ENCODE peak calls at places on chromosomes 16 and 17, in seven cellular contexts. One of them, this sample, is unnamed.

GRCh38 chr17:49872776-49873377 is 25.0 kb upstream of the TAC4 start:
- DNase-seq in stimulated activated CD4-positive, alpha-beta T cell treated with anti-CD3 and anti-CD28 coated beads, Interleukin-2, amount 100 ng/mL, for 48 hours: no peak
- DNase-seq in nucleus accumbens: no peak
- DNase-seq in heart left ventricle: no peak
- DNase-seq in A549: no peak
- DNase-seq in BE2C: no peak
- DNase-seq in Daoy: no peak
- DNase-seq in this sample: no peak

GRCh38 chr17:16506188-16506587 is 14.2 kb upstream of the LRRC75A start:
- DNase-seq in Daoy: no peak
- DNase-seq in BE2C: no peak
- DNase-seq in nucleus accumbens: no peak
- DNase-seq in stimulated activated CD4-positive, alpha-beta T cell treated with anti-CD3 and anti-CD28 coated beads, Interleukin-2, amount 100 ng/mL, for 48 hours: no peak
- DNase-seq in heart left ventricle: no peak
- DNase-seq in A549: no peak
- DNase-seq in this sample: no peak

GRCh38 chr17:78500806-78501205 is 76.4 kb downstream of the DNAH17 start:
- DNase-seq in BE2C: no peak
- DNase-seq in stimulated activated CD4-positive, alpha-beta T cell treated with anti-CD3 and anti-CD28 coated beads, Interleukin-2, amount 100 ng/mL, for 48 hours: no peak
- DNase-seq in heart left ventricle: no peak
- DNase-seq in A549: no peak
- DNase-seq in nucleus accumbens: no peak
- DNase-seq in Daoy: no peak
- DNase-seq in this sample: no peak

GRCh38 chr16:74603848-74604247 is 3.1 kb downstream of the GLG1 start:
- DNase-seq in A549: no peak
- DNase-seq in stimulated activated CD4-positive, alpha-beta T cell treated with anti-CD3 and anti-CD28 coated beads, Interleukin-2, amount 100 ng/mL, for 48 hours: no peak
- DNase-seq in nucleus accumbens: no peak
- DNase-seq in Daoy: no peak
- DNase-seq in heart left ventricle: no peak
- DNase-seq in BE2C: no peak
- DNase-seq in this sample: peak; percentile 56

GRCh38 chr16:84487358-84487757 is 17.1 kb downstream of the MEAK7 start:
- DNase-seq in stimulated activated CD4-positive, alpha-beta T cell treated with anti-CD3 and anti-CD28 coated beads, Interleukin-2, amount 100 ng/mL, for 48 hours: no peak
- DNase-seq in A549: no peak
- DNase-seq in nucleus accumbens: no peak
- DNase-seq in BE2C: no peak
- DNase-seq in Daoy: no peak
- DNase-seq in heart left ventricle: no peak
- DNase-seq in this sample: no peak

GRCh38 chr16:53159781-53160436 is 105.1 kb downstream of the CHD9 start:
- DNase-seq in stimulated activated CD4-positive, alpha-beta T cell treated with anti-CD3 and anti-CD28 coated beads, Interleukin-2, amount 100 ng/mL, for 48 hours: no peak
- DNase-seq in BE2C: peak; percentile 15
- DNase-seq in A549: peak; percentile 46
- DNase-seq in nucleus accumbens: no peak
- DNase-seq in Daoy: peak; percentile 23
- DNase-seq in heart left ventricle: no peak
- DNase-seq in this sample: peak; percentile 30

GRCh38 chr17:59706900-59707181 is 389 bp downstream of the PTRH2 start:
- DNase-seq in stimulated activated CD4-positive, alpha-beta T cell treated with anti-CD3 and anti-CD28 coated beads, Interleukin-2, amount 100 ng/mL, for 48 hours: no peak
- DNase-seq in heart left ventricle: no peak
- DNase-seq in A549: no peak
- DNase-seq in Daoy: no peak
- DNase-seq in BE2C: no peak
- DNase-seq in nucleus accumbens: no peak
- DNase-seq in this sample: no peak

GRCh38 chr17:6927290-6927844 is 68.5 kb upstream of the ALOX12 start:
- DNase-seq in BE2C: no peak
- DNase-seq in stimulated activated CD4-positive, alpha-beta T cell treated with anti-CD3 and anti-CD28 coated beads, Interleukin-2, amount 100 ng/mL, for 48 hours: no peak
- DNase-seq in Daoy: no peak
- DNase-seq in A549: no peak
- DNase-seq in heart left ventricle: no peak
- DNase-seq in nucleus accumbens: no peak
- DNase-seq in this sample: no peak

GRCh38 chr17:82892869-82893565 is 53.2 kb upstream of the ZNF750 start:
- DNase-seq in heart left ventricle: peak; percentile 63
- DNase-seq in BE2C: no peak
- DNase-seq in nucleus accumbens: no peak
- DNase-seq in Daoy: no peak
- DNase-seq in A549: no peak
- DNase-seq in stimulated activated CD4-positive, alpha-beta T cell treated with anti-CD3 and anti-CD28 coated beads, Interleukin-2, amount 100 ng/mL, for 48 hours: no peak
- DNase-seq in this sample: no peak

GRCh38 chr16:88007321-88007731 is 56.1 kb downstream of the BANP start:
- DNase-seq in nucleus accumbens: no peak
- DNase-seq in heart left ventricle: no peak
- DNase-seq in stimulated activated CD4-positive, alpha-beta T cell treated with anti-CD3 and anti-CD28 coated beads, Interleukin-2, amount 100 ng/mL, for 48 hours: no peak
- DNase-seq in BE2C: no peak
- DNase-seq in Daoy: no peak
- DNase-seq in A549: no peak
- DNase-seq in this sample: no peak

GRCh38 chr17:40443196-40443987 is at the start of gene IGFBP4:
- DNase-seq in A549: peak; percentile 88
- DNase-seq in Daoy: peak; percentile 86
- DNase-seq in heart left ventricle: peak; percentile 83
- DNase-seq in BE2C: peak; percentile 91
- DNase-seq in stimulated activated CD4-positive, alpha-beta T cell treated with anti-CD3 and anti-CD28 coated beads, Interleukin-2, amount 100 ng/mL, for 48 hours: peak; percentile 61
- DNase-seq in nucleus accumbens: peak; percentile 16
- DNase-seq in this sample: peak; percentile 77

GRCh38 chr17:64747938-64748540 is 85.9 kb upstream of the SMURF2 start:
- DNase-seq in A549: no peak
- DNase-seq in nucleus accumbens: no peak
- DNase-seq in stimulated activated CD4-positive, alpha-beta T cell treated with anti-CD3 and anti-CD28 coated beads, Interleukin-2, amount 100 ng/mL, for 48 hours: no peak
- DNase-seq in heart left ventricle: no peak
- DNase-seq in BE2C: no peak
- DNase-seq in Daoy: no peak
- DNase-seq in this sample: no peak

GRCh38 chr17:48374650-48375230 is 55.3 kb downstream of the SKAP1 start:
- DNase-seq in stimulated activated CD4-positive, alpha-beta T cell treated with anti-CD3 and anti-CD28 coated beads, Interleukin-2, amount 100 ng/mL, for 48 hours: peak; percentile 10
- DNase-seq in heart left ventricle: no peak
- DNase-seq in A549: peak; percentile 76
- DNase-seq in Daoy: peak; percentile 9
- DNase-seq in nucleus accumbens: no peak
- DNase-seq in BE2C: peak; percentile 51
- DNase-seq in this sample: peak; percentile 69

GRCh38 chr16:30184430-30185140 is 1.2 kb downstream of the CORO1A start:
- DNase-seq in Daoy: peak; percentile 8
- DNase-seq in stimulated activated CD4-positive, alpha-beta T cell treated with anti-CD3 and anti-CD28 coated beads, Interleukin-2, amount 100 ng/mL, for 48 hours: peak; percentile 30
- DNase-seq in BE2C: peak; percentile 20
- DNase-seq in heart left ventricle: peak; percentile 43
- DNase-seq in A549: no peak
- DNase-seq in nucleus accumbens: no peak
- DNase-seq in this sample: no peak

GRCh38 chr17:55314784-55315491 is 50.2 kb downstream of the HLF start:
- DNase-seq in Daoy: no peak
- DNase-seq in heart left ventricle: no peak
- DNase-seq in BE2C: no peak
- DNase-seq in stimulated activated CD4-positive, alpha-beta T cell treated with anti-CD3 and anti-CD28 coated beads, Interleukin-2, amount 100 ng/mL, for 48 hours: no peak
- DNase-seq in nucleus accumbens: no peak
- DNase-seq in A549: no peak
- DNase-seq in this sample: no peak

GRCh38 chr16:57628008-57628781 is at the start of gene ADGRG1:
- DNase-seq in A549: peak; percentile 95
- DNase-seq in heart left ventricle: peak; percentile 90
- DNase-seq in nucleus accumbens: peak; percentile 76
- DNase-seq in Daoy: peak; percentile 97
- DNase-seq in BE2C: peak; percentile 75
- DNase-seq in stimulated activated CD4-positive, alpha-beta T cell treated with anti-CD3 and anti-CD28 coated beads, Interleukin-2, amount 100 ng/mL, for 48 hours: peak; percentile 32
- DNase-seq in this sample: peak; percentile 90

GRCh38 chr17:28688481-28688880 is 23.2 kb downstream of the PROCA1 start:
- DNase-seq in heart left ventricle: no peak
- DNase-seq in BE2C: no peak
- DNase-seq in A549: no peak
- DNase-seq in nucleus accumbens: no peak
- DNase-seq in Daoy: no peak
- DNase-seq in stimulated activated CD4-positive, alpha-beta T cell treated with anti-CD3 and anti-CD28 coated beads, Interleukin-2, amount 100 ng/mL, for 48 hours: no peak
- DNase-seq in this sample: no peak

GRCh38 chr16:87842209-87842869 is 27.0 kb downstream of the SLC7A5 start:
- DNase-seq in BE2C: no peak
- DNase-seq in heart left ventricle: no peak
- DNase-seq in Daoy: no peak
- DNase-seq in nucleus accumbens: no peak
- DNase-seq in stimulated activated CD4-positive, alpha-beta T cell treated with anti-CD3 and anti-CD28 coated beads, Interleukin-2, amount 100 ng/mL, for 48 hours: no peak
- DNase-seq in A549: no peak
- DNase-seq in this sample: no peak

GRCh38 chr17:75343007-75343406 is 53.8 kb upstream of the SLC25A19 start:
- DNase-seq in Daoy: no peak
- DNase-seq in BE2C: no peak
- DNase-seq in stimulated activated CD4-positive, alpha-beta T cell treated with anti-CD3 and anti-CD28 coated beads, Interleukin-2, amount 100 ng/mL, for 48 hours: no peak
- DNase-seq in heart left ventricle: no peak
- DNase-seq in A549: no peak
- DNase-seq in nucleus accumbens: no peak
- DNase-seq in this sample: no peak

GRCh38 chr17:19876524-19877161 is 8.9 kb upstream of the ULK2 start:
- DNase-seq in Daoy: no peak
- DNase-seq in A549: no peak
- DNase-seq in nucleus accumbens: peak; percentile 5
- DNase-seq in BE2C: no peak
- DNase-seq in stimulated activated CD4-positive, alpha-beta T cell treated with anti-CD3 and anti-CD28 coated beads, Interleukin-2, amount 100 ng/mL, for 48 hours: no peak
- DNase-seq in heart left ventricle: peak; percentile 57
- DNase-seq in this sample: no peak

GRCh38 chr17:47607481-47607880 is 42.2 kb upstream of the KPNB1 start:
- DNase-seq in Daoy: no peak
- DNase-seq in nucleus accumbens: no peak
- DNase-seq in A549: no peak
- DNase-seq in stimulated activated CD4-positive, alpha-beta T cell treated with anti-CD3 and anti-CD28 coated beads, Interleukin-2, amount 100 ng/mL, for 48 hours: no peak
- DNase-seq in heart left ventricle: no peak
- DNase-seq in BE2C: no peak
- DNase-seq in this sample: no peak

This sample was measured in ELF-1.